ENCODE peak calls at places on chromosome 2, in four cellular contexts. W is Kasumi-1; P is stimulated activated CD4-positive, alpha-beta T cell treated with anti-CD3 and anti-CD28 coated beads, Interleukin-2, amount 100 ng/mL, for 4 hours; Y is GDM1. B is an unnamed sample.

GRCh38 chr2:236552586-236552985 is 17.0 kb upstream of the ACKR3 start:
- DNase-seq in W (no peak), P (no peak), Y (no peak), B (no peak)

GRCh38 chr2:109707281-109708147 is 86.6 kb upstream of the RGPD5 start:
- DNase-seq in W (no peak), P (no peak), Y (no peak), B (no peak)

GRCh38 chr2:197571622-197572271 is 55.9 kb downstream of the MOB4 start:
- DNase-seq in W (no peak), P (no peak), Y (no peak), B (no peak)

GRCh38 chr2:154599189-154599588 is 99.3 kb upstream of the KCNJ3 start:
- DNase-seq in W (no peak), P (no peak), Y (no peak), B (no peak)

GRCh38 chr2:181052523-181052891 is 72.1 kb downstream of the UBE2E3 start:
- DNase-seq in W (no peak), P (no peak), Y (no peak), B (no peak)

GRCh38 chr2:55862269-55862668 is 61.3 kb downstream of the EFEMP1 start:
- DNase-seq in W (no peak), P (no peak), Y (no peak), B (no peak)

GRCh38 chr2:197398913-197399312 is 35.9 kb downstream of the SF3B1 start:
- DNase-seq in W (no peak), P (no peak), Y (no peak), B (no peak)

GRCh38 chr2:235577404-235578330 is 83.8 kb downstream of the AGAP1 start:
- DNase-seq in W (no peak), P (no peak), Y (no peak), B (no peak)

GRCh38 chr2:237118025-237118424 is 32.3 kb downstream of the COPS8 start:
- DNase-seq in W (no peak), P (no peak), Y (no peak), B (no peak)

GRCh38 chr2:241412144-241412543 is 56.1 kb downstream of the FARP2 start:
- DNase-seq in W (peak; percentile 1), P (peak; percentile 11), Y (no peak), B (no peak)

GRCh38 chr2:150528861-150529801 is 41.7 kb upstream of the RND3 start:
- DNase-seq in W (no peak), P (no peak), Y (no peak), B (no peak)

GRCh38 chr2:241878007-241878970 is 8.8 kb downstream of the RTP5 start:
- DNase-seq in W (peak; percentile 40), P (peak; percentile 66), Y (peak; percentile 63), B (peak; percentile 63)

GRCh38 chr2:73101626-73102256 is 11.0 kb downstream of the RAB11FIP5 start:
- DNase-seq in W (no peak), P (no peak), Y (no peak), B (no peak)

GRCh38 chr2:235383272-235383843 is 110.5 kb upstream of the AGAP1 start:
- DNase-seq in W (no peak), P (no peak), Y (no peak), B (no peak)

GRCh38 chr2:72147971-72148369 is 308 bp upstream of the CYP26B1 start:
- DNase-seq in W (no peak), P (no peak), Y (no peak), B (no peak)

GRCh38 chr2:211132586-211132985 is 576.2 kb downstream of the CPS1 start:
- DNase-seq in W (no peak), P (no peak), Y (no peak), B (no peak)

GRCh38 chr2:65231892-65232477 is 4.4 kb downstream of the ACTR2 start:
- DNase-seq in W (peak; percentile 29), P (no peak), Y (no peak), B (no peak)

B was measured in T-helper 2 cell.